ENCODE peak calls at places on chromosomes 12 and 14, in seven cellular contexts. One of them, this sample, is unnamed.

GRCh38 chr12:95506707-95507523 is 33.0 kb downstream of the METAP2 start:
- DNase-seq in upper lobe of right lung: no peak
- DNase-seq in HS-5: no peak
- DNase-seq in posterior cingulate gyrus: no peak
- DNase-seq in stimulated activated CD4-positive, alpha-beta T cell treated with anti-CD3 and anti-CD28 coated beads, Interleukin-15, amount 100 ng/mL, for 1 hour: no peak
- DNase-seq in brain microvascular endothelial cell: peak
- DNase-seq in nephron progenitor cell: no peak
- DNase-seq in this sample: no peak

GRCh38 chr12:115752913-115753726 is 524.4 kb downstream of the MED13L start:
- DNase-seq in nephron progenitor cell: peak
- DNase-seq in stimulated activated CD4-positive, alpha-beta T cell treated with anti-CD3 and anti-CD28 coated beads, Interleukin-15, amount 100 ng/mL, for 1 hour: no peak
- DNase-seq in HS-5: peak
- DNase-seq in brain microvascular endothelial cell: peak
- DNase-seq in posterior cingulate gyrus: peak
- DNase-seq in upper lobe of right lung: no peak
- DNase-seq in this sample: peak

GRCh38 chr14:71139058-71139946 is 232.0 kb downstream of the PCNX1 start:
- DNase-seq in posterior cingulate gyrus: peak
- DNase-seq in HS-5: no peak
- DNase-seq in nephron progenitor cell: peak
- DNase-seq in stimulated activated CD4-positive, alpha-beta T cell treated with anti-CD3 and anti-CD28 coated beads, Interleukin-15, amount 100 ng/mL, for 1 hour: no peak
- DNase-seq in upper lobe of right lung: peak
- DNase-seq in brain microvascular endothelial cell: peak
- DNase-seq in this sample: no peak

GRCh38 chr14:76136476-76137160 is 15.1 kb upstream of the GPATCH2L start:
- DNase-seq in upper lobe of right lung: no peak
- DNase-seq in stimulated activated CD4-positive, alpha-beta T cell treated with anti-CD3 and anti-CD28 coated beads, Interleukin-15, amount 100 ng/mL, for 1 hour: no peak
- DNase-seq in HS-5: no peak
- DNase-seq in brain microvascular endothelial cell: no peak
- DNase-seq in posterior cingulate gyrus: no peak
- DNase-seq in nephron progenitor cell: no peak
- DNase-seq in this sample: no peak

GRCh38 chr12:131014343-131014742 is 60.6 kb downstream of the ADGRD1 start:
- DNase-seq in stimulated activated CD4-positive, alpha-beta T cell treated with anti-CD3 and anti-CD28 coated beads, Interleukin-15, amount 100 ng/mL, for 1 hour: no peak
- DNase-seq in nephron progenitor cell: no peak
- DNase-seq in HS-5: no peak
- DNase-seq in brain microvascular endothelial cell: no peak
- DNase-seq in posterior cingulate gyrus: peak
- DNase-seq in upper lobe of right lung: no peak
- DNase-seq in this sample: no peak

GRCh38 chr12:99983721-99984258 is 946 bp downstream of the ANKS1B start:
- DNase-seq in brain microvascular endothelial cell: no peak
- DNase-seq in posterior cingulate gyrus: peak
- DNase-seq in nephron progenitor cell: no peak
- DNase-seq in HS-5: no peak
- DNase-seq in stimulated activated CD4-positive, alpha-beta T cell treated with anti-CD3 and anti-CD28 coated beads, Interleukin-15, amount 100 ng/mL, for 1 hour: no peak
- DNase-seq in upper lobe of right lung: no peak
- DNase-seq in this sample: no peak

GRCh38 chr12:71551529-71551928 is 111.9 kb downstream of the LGR5 start:
- DNase-seq in HS-5: no peak
- DNase-seq in brain microvascular endothelial cell: no peak
- DNase-seq in upper lobe of right lung: no peak
- DNase-seq in posterior cingulate gyrus: no peak
- DNase-seq in nephron progenitor cell: no peak
- DNase-seq in stimulated activated CD4-positive, alpha-beta T cell treated with anti-CD3 and anti-CD28 coated beads, Interleukin-15, amount 100 ng/mL, for 1 hour: no peak
- DNase-seq in this sample: peak

GRCh38 chr14:103563089-103563620 is 395 bp downstream of the COA8 start:
- DNase-seq in upper lobe of right lung: no peak
- DNase-seq in posterior cingulate gyrus: no peak
- DNase-seq in HS-5: no peak
- DNase-seq in brain microvascular endothelial cell: no peak
- DNase-seq in stimulated activated CD4-positive, alpha-beta T cell treated with anti-CD3 and anti-CD28 coated beads, Interleukin-15, amount 100 ng/mL, for 1 hour: no peak
- DNase-seq in nephron progenitor cell: no peak
- DNase-seq in this sample: no peak

GRCh38 chr14:23057757-23058653 is 685 bp upstream of the CDH24 start:
- DNase-seq in nephron progenitor cell: peak
- DNase-seq in posterior cingulate gyrus: peak
- DNase-seq in upper lobe of right lung: peak
- DNase-seq in brain microvascular endothelial cell: peak
- DNase-seq in stimulated activated CD4-positive, alpha-beta T cell treated with anti-CD3 and anti-CD28 coated beads, Interleukin-15, amount 100 ng/mL, for 1 hour: peak
- DNase-seq in HS-5: peak
- DNase-seq in this sample: no peak

GRCh38 chr12:41850046-41850445 is 294.6 kb downstream of the GXYLT1 start:
- DNase-seq in brain microvascular endothelial cell: no peak
- DNase-seq in posterior cingulate gyrus: no peak
- DNase-seq in stimulated activated CD4-positive, alpha-beta T cell treated with anti-CD3 and anti-CD28 coated beads, Interleukin-15, amount 100 ng/mL, for 1 hour: no peak
- DNase-seq in HS-5: no peak
- DNase-seq in upper lobe of right lung: no peak
- DNase-seq in nephron progenitor cell: no peak
- DNase-seq in this sample: no peak

GRCh38 chr14:68408680-68409079 is 384.2 kb downstream of the ZFP36L1 start:
- DNase-seq in upper lobe of right lung: no peak
- DNase-seq in stimulated activated CD4-positive, alpha-beta T cell treated with anti-CD3 and anti-CD28 coated beads, Interleukin-15, amount 100 ng/mL, for 1 hour: no peak
- DNase-seq in nephron progenitor cell: no peak
- DNase-seq in HS-5: no peak
- DNase-seq in posterior cingulate gyrus: no peak
- DNase-seq in brain microvascular endothelial cell: no peak
- DNase-seq in this sample: no peak

GRCh38 chr12:131533139-131533538 is 177.8 kb upstream of the SFSWAP start:
- DNase-seq in stimulated activated CD4-positive, alpha-beta T cell treated with anti-CD3 and anti-CD28 coated beads, Interleukin-15, amount 100 ng/mL, for 1 hour: no peak
- DNase-seq in HS-5: no peak
- DNase-seq in posterior cingulate gyrus: no peak
- DNase-seq in nephron progenitor cell: no peak
- DNase-seq in upper lobe of right lung: no peak
- DNase-seq in brain microvascular endothelial cell: no peak
- DNase-seq in this sample: no peak

GRCh38 chr12:38886064-38886463 is 19.3 kb downstream of the CPNE8 start:
- DNase-seq in HS-5: peak
- DNase-seq in posterior cingulate gyrus: no peak
- DNase-seq in nephron progenitor cell: no peak
- DNase-seq in brain microvascular endothelial cell: peak
- DNase-seq in stimulated activated CD4-positive, alpha-beta T cell treated with anti-CD3 and anti-CD28 coated beads, Interleukin-15, amount 100 ng/mL, for 1 hour: no peak
- DNase-seq in upper lobe of right lung: no peak
- DNase-seq in this sample: no peak

GRCh38 chr12:53803194-53803593 is 51.4 kb upstream of the CISTR start:
- DNase-seq in nephron progenitor cell: no peak
- DNase-seq in stimulated activated CD4-positive, alpha-beta T cell treated with anti-CD3 and anti-CD28 coated beads, Interleukin-15, amount 100 ng/mL, for 1 hour: no peak
- DNase-seq in brain microvascular endothelial cell: no peak
- DNase-seq in posterior cingulate gyrus: no peak
- DNase-seq in upper lobe of right lung: no peak
- DNase-seq in HS-5: no peak
- DNase-seq in this sample: no peak

GRCh38 chr14:93683241-93683640 is 105.0 kb downstream of the PRIMA1 start:
- DNase-seq in nephron progenitor cell: peak
- DNase-seq in brain microvascular endothelial cell: no peak
- DNase-seq in upper lobe of right lung: no peak
- DNase-seq in stimulated activated CD4-positive, alpha-beta T cell treated with anti-CD3 and anti-CD28 coated beads, Interleukin-15, amount 100 ng/mL, for 1 hour: no peak
- DNase-seq in HS-5: no peak
- DNase-seq in posterior cingulate gyrus: no peak
- DNase-seq in this sample: no peak

GRCh38 chr12:100741084-100741711 is 53.4 kb upstream of the ANO4 start:
- DNase-seq in brain microvascular endothelial cell: peak
- DNase-seq in nephron progenitor cell: no peak
- DNase-seq in stimulated activated CD4-positive, alpha-beta T cell treated with anti-CD3 and anti-CD28 coated beads, Interleukin-15, amount 100 ng/mL, for 1 hour: no peak
- DNase-seq in posterior cingulate gyrus: no peak
- DNase-seq in HS-5: no peak
- DNase-seq in upper lobe of right lung: no peak
- DNase-seq in this sample: no peak

GRCh38 chr12:70317781-70318180 is 48.3 kb upstream of the KCNMB4 start:
- DNase-seq in brain microvascular endothelial cell: no peak
- DNase-seq in upper lobe of right lung: no peak
- DNase-seq in stimulated activated CD4-positive, alpha-beta T cell treated with anti-CD3 and anti-CD28 coated beads, Interleukin-15, amount 100 ng/mL, for 1 hour: no peak
- DNase-seq in HS-5: no peak
- DNase-seq in posterior cingulate gyrus: no peak
- DNase-seq in nephron progenitor cell: no peak
- DNase-seq in this sample: no peak

GRCh38 chr14:95477411-95478089 is 38.9 kb downstream of the SYNE3 start:
- DNase-seq in HS-5: no peak
- DNase-seq in nephron progenitor cell: no peak
- DNase-seq in stimulated activated CD4-positive, alpha-beta T cell treated with anti-CD3 and anti-CD28 coated beads, Interleukin-15, amount 100 ng/mL, for 1 hour: no peak
- DNase-seq in posterior cingulate gyrus: no peak
- DNase-seq in upper lobe of right lung: no peak
- DNase-seq in brain microvascular endothelial cell: no peak
- DNase-seq in this sample: no peak

GRCh38 chr12:105319691-105320209 is 10.7 kb upstream of the C12orf75 start:
- DNase-seq in brain microvascular endothelial cell: no peak
- DNase-seq in upper lobe of right lung: no peak
- DNase-seq in nephron progenitor cell: no peak
- DNase-seq in stimulated activated CD4-positive, alpha-beta T cell treated with anti-CD3 and anti-CD28 coated beads, Interleukin-15, amount 100 ng/mL, for 1 hour: no peak
- DNase-seq in HS-5: no peak
- DNase-seq in posterior cingulate gyrus: no peak
- DNase-seq in this sample: no peak

GRCh38 chr12:105225505-105225904 is 10.5 kb downstream of the APPL2 start:
- DNase-seq in posterior cingulate gyrus: no peak
- DNase-seq in brain microvascular endothelial cell: no peak
- DNase-seq in stimulated activated CD4-positive, alpha-beta T cell treated with anti-CD3 and anti-CD28 coated beads, Interleukin-15, amount 100 ng/mL, for 1 hour: no peak
- DNase-seq in nephron progenitor cell: no peak
- DNase-seq in HS-5: no peak
- DNase-seq in upper lobe of right lung: no peak
- DNase-seq in this sample: no peak

GRCh38 chr12:54182086-54182485 is 6.7 kb downstream of the SMUG1 start:
- DNase-seq in upper lobe of right lung: no peak
- DNase-seq in stimulated activated CD4-positive, alpha-beta T cell treated with anti-CD3 and anti-CD28 coated beads, Interleukin-15, amount 100 ng/mL, for 1 hour: no peak
- DNase-seq in brain microvascular endothelial cell: no peak
- DNase-seq in HS-5: no peak
- DNase-seq in posterior cingulate gyrus: no peak
- DNase-seq in nephron progenitor cell: no peak
- DNase-seq in this sample: no peak

This sample was measured in non-pigmented ciliary epithelial cell.